ENCODE peak calls at places on chromosomes 3 and 15, in six cellular contexts. One of them, this sample, is unnamed.

GRCh38 chr15:38254065-38254883 is 1.6 kb downstream of the SPRED1 start:
- DNase-seq in mammary epithelial cell: peak; percentile 81
- DNase-seq in NCI-H748 treated with DMSO at 0.1 percent for 48 hours: no peak
- DNase-seq in SJSA1: peak; percentile 64
- DNase-seq in hippocampal formation: peak; percentile 43
- DNase-seq in RCC 7860: peak; percentile 38
- DNase-seq in this sample: peak; percentile 48

GRCh38 chr15:50358805-50359204 is 3.8 kb upstream of the GABPB1 start:
- DNase-seq in mammary epithelial cell: peak; percentile 29
- DNase-seq in NCI-H748 treated with DMSO at 0.1 percent for 48 hours: no peak
- DNase-seq in SJSA1: no peak
- DNase-seq in hippocampal formation: no peak
- DNase-seq in RCC 7860: peak; percentile 60
- DNase-seq in this sample: peak; percentile 4

GRCh38 chr3:172447611-172448579 is at the start of gene GHSR:
- DNase-seq in mammary epithelial cell: no peak
- DNase-seq in NCI-H748 treated with DMSO at 0.1 percent for 48 hours: no peak
- DNase-seq in SJSA1: no peak
- DNase-seq in hippocampal formation: no peak
- DNase-seq in RCC 7860: no peak
- DNase-seq in this sample: no peak

GRCh38 chr15:59622289-59622688 is 10.7 kb downstream of the GCNT3 start:
- DNase-seq in mammary epithelial cell: peak; percentile 66
- DNase-seq in NCI-H748 treated with DMSO at 0.1 percent for 48 hours: peak; percentile 24
- DNase-seq in SJSA1: peak; percentile 37
- DNase-seq in hippocampal formation: no peak
- DNase-seq in RCC 7860: peak; percentile 61
- DNase-seq in this sample: peak; percentile 66

GRCh38 chr3:32155117-32155516 is 48.7 kb downstream of the GPD1L start:
- DNase-seq in mammary epithelial cell: peak; percentile 28
- DNase-seq in NCI-H748 treated with DMSO at 0.1 percent for 48 hours: no peak
- DNase-seq in SJSA1: no peak
- DNase-seq in hippocampal formation: no peak
- DNase-seq in RCC 7860: no peak
- DNase-seq in this sample: no peak

GRCh38 chr3:123660900-123661299 is 76.0 kb upstream of the HACD2 start:
- DNase-seq in mammary epithelial cell: peak; percentile 57
- DNase-seq in NCI-H748 treated with DMSO at 0.1 percent for 48 hours: no peak
- DNase-seq in SJSA1: peak; percentile 77
- DNase-seq in hippocampal formation: peak; percentile 62
- DNase-seq in RCC 7860: peak; percentile 10
- DNase-seq in this sample: no peak

GRCh38 chr3:50661321-50661837 is 13.3 kb upstream of the DOCK3 start:
- DNase-seq in mammary epithelial cell: no peak
- DNase-seq in NCI-H748 treated with DMSO at 0.1 percent for 48 hours: no peak
- DNase-seq in SJSA1: no peak
- DNase-seq in hippocampal formation: no peak
- DNase-seq in RCC 7860: no peak
- DNase-seq in this sample: no peak

GRCh38 chr3:13073042-13073906 is at the start of gene IQSEC1:
- DNase-seq in mammary epithelial cell: no peak
- DNase-seq in NCI-H748 treated with DMSO at 0.1 percent for 48 hours: peak; percentile 32
- DNase-seq in SJSA1: no peak
- DNase-seq in hippocampal formation: peak; percentile 73
- DNase-seq in RCC 7860: no peak
- DNase-seq in this sample: peak; percentile 79

GRCh38 chr15:61175024-61175423 is 54.1 kb downstream of the RORA start:
- DNase-seq in mammary epithelial cell: no peak
- DNase-seq in NCI-H748 treated with DMSO at 0.1 percent for 48 hours: no peak
- DNase-seq in SJSA1: no peak
- DNase-seq in hippocampal formation: no peak
- DNase-seq in RCC 7860: no peak
- DNase-seq in this sample: no peak

GRCh38 chr3:87186631-87187159 is 40.4 kb upstream of the CHMP2B start:
- DNase-seq in mammary epithelial cell: no peak
- DNase-seq in NCI-H748 treated with DMSO at 0.1 percent for 48 hours: no peak
- DNase-seq in SJSA1: no peak
- DNase-seq in hippocampal formation: no peak
- DNase-seq in RCC 7860: no peak
- DNase-seq in this sample: peak; percentile 24

GRCh38 chr3:174538116-174538515 is 321.0 kb upstream of the NAALADL2 start:
- DNase-seq in mammary epithelial cell: no peak
- DNase-seq in NCI-H748 treated with DMSO at 0.1 percent for 48 hours: no peak
- DNase-seq in SJSA1: no peak
- DNase-seq in hippocampal formation: no peak
- DNase-seq in RCC 7860: no peak
- DNase-seq in this sample: no peak

GRCh38 chr3:124985358-124985757 is 50.8 kb upstream of the MUC13 start:
- DNase-seq in mammary epithelial cell: peak; percentile 18
- DNase-seq in NCI-H748 treated with DMSO at 0.1 percent for 48 hours: no peak
- DNase-seq in SJSA1: peak; percentile 86
- DNase-seq in hippocampal formation: no peak
- DNase-seq in RCC 7860: no peak
- DNase-seq in this sample: no peak

GRCh38 chr3:155428558-155428957 is 135.1 kb upstream of the STRIT1 start:
- DNase-seq in mammary epithelial cell: no peak
- DNase-seq in NCI-H748 treated with DMSO at 0.1 percent for 48 hours: no peak
- DNase-seq in SJSA1: peak; percentile 87
- DNase-seq in hippocampal formation: no peak
- DNase-seq in RCC 7860: no peak
- DNase-seq in this sample: no peak

GRCh38 chr3:11059090-11059798 is 66.7 kb downstream of the SLC6A1 start:
- DNase-seq in mammary epithelial cell: peak; percentile 57
- DNase-seq in NCI-H748 treated with DMSO at 0.1 percent for 48 hours: peak; percentile 27
- DNase-seq in SJSA1: peak; percentile 59
- DNase-seq in hippocampal formation: peak; percentile 70
- DNase-seq in RCC 7860: peak; percentile 54
- DNase-seq in this sample: peak; percentile 5

GRCh38 chr15:40448354-40448753 is 7.6 kb downstream of the BAHD1 start:
- DNase-seq in mammary epithelial cell: no peak
- DNase-seq in NCI-H748 treated with DMSO at 0.1 percent for 48 hours: no peak
- DNase-seq in SJSA1: no peak
- DNase-seq in hippocampal formation: no peak
- DNase-seq in RCC 7860: no peak
- DNase-seq in this sample: no peak

GRCh38 chr15:60627544-60627943 is 148.6 kb upstream of the ICE2 start:
- DNase-seq in mammary epithelial cell: no peak
- DNase-seq in NCI-H748 treated with DMSO at 0.1 percent for 48 hours: no peak
- DNase-seq in SJSA1: no peak
- DNase-seq in hippocampal formation: no peak
- DNase-seq in RCC 7860: no peak
- DNase-seq in this sample: no peak

GRCh38 chr3:8622873-8623725 is 21.5 kb downstream of the SSUH2 start:
- DNase-seq in mammary epithelial cell: peak; percentile 30
- DNase-seq in NCI-H748 treated with DMSO at 0.1 percent for 48 hours: peak; percentile 8
- DNase-seq in SJSA1: peak; percentile 50
- DNase-seq in hippocampal formation: peak; percentile 63
- DNase-seq in RCC 7860: peak; percentile 34
- DNase-seq in this sample: peak; percentile 31

GRCh38 chr3:120177907-120178306 is 83.7 kb upstream of the GSK3B start:
- DNase-seq in mammary epithelial cell: no peak
- DNase-seq in NCI-H748 treated with DMSO at 0.1 percent for 48 hours: no peak
- DNase-seq in SJSA1: no peak
- DNase-seq in hippocampal formation: no peak
- DNase-seq in RCC 7860: no peak
- DNase-seq in this sample: peak; percentile 84

GRCh38 chr15:76336254-76337046 is at the start of gene ISL2:
- DNase-seq in mammary epithelial cell: peak; percentile 90
- DNase-seq in NCI-H748 treated with DMSO at 0.1 percent for 48 hours: peak; percentile 36
- DNase-seq in SJSA1: peak; percentile 77
- DNase-seq in hippocampal formation: peak; percentile 70
- DNase-seq in RCC 7860: peak; percentile 48
- DNase-seq in this sample: no peak

GRCh38 chr3:10286596-10287295 is 6.0 kb downstream of the GHRL start:
- DNase-seq in mammary epithelial cell: peak; percentile 39
- DNase-seq in NCI-H748 treated with DMSO at 0.1 percent for 48 hours: no peak
- DNase-seq in SJSA1: peak; percentile 17
- DNase-seq in hippocampal formation: peak; percentile 33
- DNase-seq in RCC 7860: no peak
- DNase-seq in this sample: peak; percentile 78

GRCh38 chr15:100703032-100703578 is 100.7 kb downstream of the ASB7 start:
- DNase-seq in mammary epithelial cell: peak; percentile 74
- DNase-seq in NCI-H748 treated with DMSO at 0.1 percent for 48 hours: no peak
- DNase-seq in SJSA1: peak; percentile 96
- DNase-seq in hippocampal formation: no peak
- DNase-seq in RCC 7860: peak; percentile 46
- DNase-seq in this sample: no peak

This sample was measured in NCI-H146.